ENCODE peak calls at places on chromosome 6, in six cellular contexts. C is AG04449, T is AG10803, Q is neural crest cell, R is breast epithelium, U is lung. E is an unnamed sample.

GRCh38 chr6:29705389-29706231 is 17.6 kb upstream of the HLA-F start:
- DNase-seq in C (peak; percentile 10), T (peak; percentile 53), Q (no peak), R (no peak), U (no peak), E (peak; percentile 69)

GRCh38 chr6:45411959-45412358 is 34.2 kb upstream of the SUPT3H start:
- DNase-seq in C (no peak), T (no peak), Q (no peak), R (no peak), U (no peak), E (no peak)

GRCh38 chr6:85408039-85408438 is 41.8 kb upstream of the NT5E start:
- DNase-seq in C (no peak), T (no peak), Q (no peak), R (no peak), U (no peak), E (no peak)

GRCh38 chr6:166738361-166738760 is 111.3 kb upstream of the RPS6KA2 start:
- DNase-seq in C (no peak), T (no peak), Q (no peak), R (no peak), U (no peak), E (no peak)

GRCh38 chr6:139686308-139686707 is 311.9 kb upstream of the CITED2 start:
- DNase-seq in C (no peak), T (peak; percentile 51), Q (no peak), R (no peak), U (no peak), E (no peak)

GRCh38 chr6:105633814-105634213 is 230.9 kb upstream of the PREP start:
- DNase-seq in C (no peak), T (no peak), Q (no peak), R (no peak), U (no peak), E (no peak)

GRCh38 chr6:155955038-155955437 is 499.4 kb upstream of the NOX3 start:
- DNase-seq in C (no peak), T (no peak), Q (no peak), R (no peak), U (no peak), E (no peak)

GRCh38 chr6:137133136-137133535 is 40.3 kb downstream of the IL22RA2 start:
- DNase-seq in C (no peak), T (no peak), Q (no peak), R (no peak), U (no peak), E (no peak)

GRCh38 chr6:19669206-19669605 is 168.0 kb upstream of the ID4 start:
- DNase-seq in C (peak; percentile 19), T (peak; percentile 71), Q (no peak), R (no peak), U (no peak), E (peak; percentile 68)

GRCh38 chr6:120384671-120385070 is 949.6 kb downstream of the TBC1D32 start:
- DNase-seq in C (no peak), T (no peak), Q (no peak), R (no peak), U (no peak), E (peak; percentile 3)

GRCh38 chr6:120373185-120373584 is 961.1 kb downstream of the TBC1D32 start:
- DNase-seq in C (no peak), T (no peak), Q (no peak), R (no peak), U (no peak), E (no peak)

GRCh38 chr6:120378582-120379220 is 955.6 kb downstream of the TBC1D32 start:
- DNase-seq in C (no peak), T (peak; percentile 9), Q (no peak), R (no peak), U (no peak), E (peak; percentile 61)
- TF ChIP-seq CTCF in C (no peak), T (peak; percentile 50), Q (peak; percentile 67), R (no peak), U (no peak), E (peak; percentile 70)

GRCh38 chr6:35960192-35960591 is 39.3 kb upstream of the SRPK1 start:
- DNase-seq in C (no peak), T (no peak), Q (no peak), R (no peak), U (no peak), E (no peak)

GRCh38 chr6:35954335-35954734 is 33.4 kb upstream of the SRPK1 start:
- DNase-seq in C (no peak), T (no peak), Q (no peak), R (no peak), U (no peak), E (no peak)

GRCh38 chr6:35955521-35955920 is 34.6 kb upstream of the SRPK1 start:
- DNase-seq in C (no peak), T (no peak), Q (no peak), R (no peak), U (no peak), E (no peak)

GRCh38 chr6:35955071-35955470 is 34.2 kb upstream of the SRPK1 start:
- DNase-seq in C (no peak), T (no peak), Q (no peak), R (no peak), U (no peak), E (no peak)

DNA sequence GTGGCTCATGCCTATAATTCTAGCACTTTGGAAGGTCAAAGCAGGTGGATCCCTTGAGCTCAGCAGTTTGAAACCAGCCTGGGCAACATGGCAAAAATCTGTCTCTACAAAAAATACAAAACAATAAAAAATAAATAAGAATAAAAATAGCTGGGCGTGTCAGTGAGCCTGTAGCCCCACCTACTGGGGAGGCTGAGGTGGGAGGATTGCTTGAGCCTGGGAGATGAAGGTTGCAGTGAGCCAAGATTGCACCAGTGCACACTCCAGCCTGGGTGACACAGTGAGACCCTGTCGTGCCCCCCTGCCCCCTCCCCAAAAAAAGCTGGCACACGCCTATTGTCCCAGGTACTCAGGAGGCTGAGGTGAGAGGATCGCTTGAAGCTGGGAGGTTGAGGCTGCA is 35.1 kb upstream of the SRPK1 start:
- DNase-seq in C (no peak), T (no peak), Q (no peak), R (no peak), U (no peak), E (no peak)
- TF ChIP-seq CTCF in C (no peak), T (peak; percentile 15), Q (peak; percentile 32), R (no peak), U (no peak), E (peak; percentile 27)

DNA sequence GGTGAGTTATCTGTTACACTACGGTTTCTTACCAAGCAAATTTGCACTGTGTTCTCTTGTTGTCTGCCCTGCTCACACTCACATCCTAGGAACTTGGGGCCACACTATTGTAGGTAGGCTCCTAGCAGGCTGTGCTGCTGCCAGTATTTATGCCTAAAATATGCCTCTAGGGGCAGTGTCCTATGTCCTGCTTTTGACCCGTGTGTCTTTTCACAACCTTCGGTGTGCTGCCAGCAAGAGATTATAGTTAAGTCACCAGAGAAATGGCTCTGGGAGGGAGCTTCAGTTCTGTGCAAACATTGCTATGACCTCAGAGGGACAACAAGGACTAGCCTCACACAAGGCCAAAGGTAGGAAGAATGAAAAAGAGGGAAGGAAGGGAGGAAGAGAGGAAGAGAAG is 8.9 kb upstream of the TAAR5 start:
- DNase-seq in C (no peak), T (no peak), Q (no peak), R (no peak), U (no peak), E (no peak)
- TF ChIP-seq CTCF in C (no peak), T (peak; percentile 32), Q (peak; percentile 54), R (no peak), U (no peak), E (peak; percentile 20)

DNA sequence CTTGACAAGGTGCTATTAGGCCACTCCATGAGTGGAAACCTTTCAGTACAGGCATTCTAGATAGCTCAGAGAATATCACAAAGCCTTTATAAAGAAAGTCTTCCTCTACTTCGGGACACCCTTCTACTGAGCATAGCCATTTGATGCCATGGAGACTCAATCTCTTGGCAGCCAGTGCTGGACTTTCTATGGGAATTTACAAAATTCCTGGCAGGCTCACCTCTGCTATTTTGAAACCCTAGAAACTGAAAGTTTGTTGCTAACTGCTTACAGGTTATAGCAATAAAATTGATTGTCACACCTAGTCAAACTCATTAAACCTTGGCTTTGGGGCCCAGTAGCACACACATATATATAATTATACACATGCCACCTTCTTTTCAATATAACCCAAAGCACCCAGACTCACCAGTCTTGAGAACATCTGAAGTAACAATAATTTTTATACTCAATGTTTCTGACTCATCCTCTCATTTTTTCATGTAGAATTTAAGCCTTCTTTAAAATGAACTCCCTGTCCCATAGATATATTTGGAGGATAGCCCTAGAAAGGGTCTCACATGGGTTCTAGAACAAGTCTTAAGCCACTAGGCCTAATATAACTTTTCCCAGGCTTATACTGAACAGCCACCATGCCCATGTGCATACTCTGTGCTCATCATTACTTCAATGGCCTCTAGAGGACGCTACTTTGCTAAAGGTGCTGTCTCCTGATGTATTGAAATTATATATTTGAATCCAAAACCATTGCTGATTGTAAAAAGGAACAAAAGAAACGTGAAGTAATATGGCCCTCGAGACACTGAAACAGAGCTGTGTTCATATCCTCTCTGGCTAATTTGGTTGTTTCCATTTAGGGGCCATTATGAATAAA is 368.1 kb upstream of the MARCKS start:
- DNase-seq in C (no peak), T (peak; percentile 31), Q (no peak), R (no peak), U (no peak), E (no peak)
- TF ChIP-seq CTCF in C (no peak), T (peak; percentile 13), Q (no peak), R (no peak), U (no peak), E (peak; percentile 8)

DNA sequence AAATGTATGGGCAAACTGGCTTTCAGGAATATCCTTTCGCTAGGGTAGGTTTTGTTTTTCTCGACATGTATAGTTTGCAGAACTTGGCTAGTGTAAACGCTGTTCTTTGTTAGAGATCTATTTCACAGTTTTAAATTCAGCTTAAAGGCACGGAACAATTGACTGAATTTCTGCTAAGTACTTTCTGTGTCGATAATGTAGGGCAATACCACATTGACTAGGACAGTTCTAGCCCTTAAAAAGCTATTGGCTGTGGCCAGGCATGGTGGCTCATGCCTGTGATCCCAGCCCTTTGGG is 92.8 kb downstream of the CEP57L1 start:
- DNase-seq in C (no peak), T (no peak), Q (no peak), R (no peak), U (no peak), E (no peak)
- TF ChIP-seq CTCF in C (no peak), T (no peak), Q (peak; percentile 16), R (no peak), U (no peak), E (no peak)

GRCh38 chr6:125584468-125584939 is 164.9 kb upstream of the HEY2 start:
- DNase-seq in C (no peak), T (no peak), Q (peak; percentile 29), R (no peak), U (no peak), E (no peak)
- TF ChIP-seq CTCF in C (no peak), T (no peak), Q (no peak), R (no peak), U (no peak), E (no peak)

DNA sequence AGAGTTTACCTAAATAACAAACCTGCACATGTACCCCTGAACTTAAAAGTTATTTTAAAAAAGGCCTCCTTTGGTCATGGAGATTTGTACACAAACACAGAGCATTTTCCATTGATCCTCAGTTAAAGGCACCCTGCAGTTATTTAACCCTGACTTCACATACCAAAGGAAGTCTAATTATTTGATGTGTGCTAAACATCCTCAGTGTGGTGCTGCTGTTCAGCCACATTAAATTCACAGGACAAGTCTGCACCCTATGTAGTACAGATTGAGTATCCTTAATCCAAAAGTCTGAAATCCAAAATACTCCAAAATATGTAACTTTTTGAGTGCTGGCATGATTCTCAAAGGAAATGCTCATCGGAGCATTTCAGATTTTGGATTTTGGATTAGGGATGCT is 21.4 kb downstream of the KCNQ5 start:
- DNase-seq in C (no peak), T (peak; percentile 38), Q (no peak), R (no peak), U (no peak), E (peak; percentile 39)
- TF ChIP-seq CTCF in C (no peak), T (peak; percentile 28), Q (no peak), R (no peak), U (no peak), E (no peak)

E was measured in fibroblast of pulmonary artery.